ENCODE peak calls at places on chromosomes 6 and 20, in six cellular contexts. S, M, Y, B, G and H are unnamed samples.

GRCh38 chr6:142045380-142046270 is 87.1 kb upstream of the GJE1 start:
- DNase-seq in B (no peak), Y (no peak), M (no peak), S (no peak), G (no peak), H (no peak)

GRCh38 chr20:4444404-4444803 is 277.3 kb upstream of the PRND start:
- DNase-seq in B (no peak), G (no peak), Y (no peak), S (no peak), M (no peak), H (no peak)

GRCh38 chr6:44386929-44387345 is 569 bp upstream of the CDC5L start:
- DNase-seq in S (no peak), Y (no peak), B (peak; percentile 49), M (no peak), G (peak; percentile 26), H (no peak)

GRCh38 chr20:38245753-38246152 is 14.8 kb downstream of the KIAA1755 start:
- DNase-seq in B (no peak), G (peak; percentile 67), S (peak; percentile 33), Y (no peak), M (no peak), H (peak; percentile 64)

GRCh38 chr6:123030292-123030691 is 34.3 kb downstream of the CLVS2 start:
- DNase-seq in Y (no peak), M (no peak), B (no peak), S (no peak), G (no peak), H (no peak)

GRCh38 chr6:1390805-1391511 is 1.6 kb downstream of the FOXF2 start:
- DNase-seq in B (no peak), M (no peak), S (peak; percentile 69), G (no peak), Y (no peak), H (no peak)

GRCh38 chr20:62236997-62237771 is 1.1 kb upstream of the OSBPL2 start:
- DNase-seq in Y (no peak), M (peak; percentile 28), B (no peak), S (no peak), G (no peak), H (no peak)

GRCh38 chr6:33628401-33628964 is 7.4 kb downstream of the ITPR3 start:
- DNase-seq in G (no peak), Y (peak; percentile 64), S (no peak), B (no peak), M (no peak), H (no peak)

GRCh38 chr20:4681441-4681840 is 40.3 kb upstream of the PRND start:
- DNase-seq in G (no peak), B (no peak), S (no peak), Y (no peak), M (no peak), H (no peak)

GRCh38 chr6:16690244-16691142 is 70.8 kb downstream of the ATXN1 start:
- DNase-seq in M (peak; percentile 72), B (no peak), Y (no peak), G (no peak), S (no peak), H (no peak)

GRCh38 chr6:124999105-124999764 is 37.0 kb downstream of the RNF217 start:
- DNase-seq in Y (peak; percentile 29), G (no peak), M (no peak), S (no peak), B (no peak), H (no peak)

GRCh38 chr6:89590133-89590532 is 48.4 kb downstream of the LYRM2 start:
- DNase-seq in M (no peak), S (no peak), G (no peak), B (no peak), Y (no peak), H (no peak)

GRCh38 chr6:148962854-148963515 is 216.2 kb downstream of the UST start:
- DNase-seq in G (no peak), Y (no peak), B (no peak), S (no peak), M (no peak), H (no peak)

GRCh38 chr20:57445298-57445697 is 54.1 kb downstream of the RBM38 start:
- DNase-seq in S (no peak), B (no peak), Y (peak; percentile 50), M (no peak), G (peak; percentile 84), H (peak; percentile 87)

GRCh38 chr6:152552616-152553209 is 84.4 kb downstream of the SYNE1 start:
- DNase-seq in M (peak; percentile 73), Y (peak; percentile 24), B (peak; percentile 39), S (peak; percentile 85), G (peak; percentile 80), H (peak; percentile 79)

GRCh38 chr6:136775548-136775947 is 16.7 kb downstream of the MAP3K5 start:
- DNase-seq in Y (no peak), B (no peak), G (no peak), M (no peak), S (no peak), H (no peak)

GRCh38 chr6:116763871-116764270 is 1.6 kb downstream of the FAM162B start:
- DNase-seq in G (no peak), Y (no peak), B (no peak), S (no peak), M (no peak), H (no peak)

GRCh38 chr6:169589699-169590257 is 112.1 kb downstream of the WDR27 start:
- DNase-seq in S (no peak), B (no peak), M (no peak), Y (no peak), G (no peak), H (no peak)

GRCh38 chr6:145147559-145147958 is 587.8 kb downstream of the EPM2A start:
- DNase-seq in B (no peak), S (no peak), Y (no peak), M (no peak), G (no peak), H (no peak)

GRCh38 chr20:41408986-41409385 is 42.4 kb upstream of the EMILIN3 start:
- DNase-seq in G (no peak), Y (no peak), M (no peak), B (no peak), S (no peak), H (no peak)

GRCh38 chr6:83311231-83311630 is 118.1 kb downstream of the RWDD2A start:
- DNase-seq in B (no peak), M (no peak), G (no peak), S (no peak), Y (no peak), H (no peak)

GRCh38 chr6:84568971-84569370 is 195.4 kb downstream of the TBX18 start:
- DNase-seq in G (no peak), S (no peak), Y (no peak), M (no peak), B (no peak), H (no peak)

GRCh38 chr20:59933296-59933848 is at the start of gene SYCP2:
- DNase-seq in G (peak; percentile 40), S (peak; percentile 86), B (peak; percentile 92), M (no peak), Y (peak; percentile 28), H (peak; percentile 49)

GRCh38 chr6:159066479-159066878 is 21.7 kb upstream of the TAGAP start:
- DNase-seq in B (no peak), M (no peak), G (no peak), Y (no peak), S (no peak), H (no peak)
- H3K27me3 ChIP-seq in B (peaks cover 44% of the 10 kb centered on the region), M (peaks cover 69% of the 10 kb centered on the region), G (no peaks in the 10 kb centered on the region), Y (no peaks in the 10 kb centered on the region), S (no peaks in the 10 kb centered on the region), H (no peaks in the 10 kb centered on the region)

DNA sequence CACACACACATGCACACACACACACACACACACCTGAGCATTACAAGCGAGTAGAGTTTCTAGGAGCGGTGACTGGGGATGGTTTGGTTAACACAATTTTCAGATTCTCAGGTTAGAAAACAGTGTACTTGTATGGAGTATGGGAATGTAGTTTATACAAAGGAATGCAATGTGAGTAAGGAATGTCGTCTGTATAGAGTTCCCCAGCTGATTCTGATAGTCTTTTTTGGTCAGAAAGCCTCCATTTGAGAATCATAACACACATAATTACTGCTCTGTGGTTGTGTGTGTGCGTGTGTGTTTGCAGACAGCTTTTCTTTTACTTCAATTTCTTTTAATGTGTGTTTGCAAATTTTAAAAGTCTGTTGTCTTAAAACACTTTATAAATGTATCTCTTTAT is 93.2 kb downstream of the MYO6 start:
- DNase-seq in G (no peak), M (no peak), B (no peak), Y (no peak), S (no peak), H (no peak)
- TF ChIP-seq CTCF in G (no peak), M (no peak), B (no peak), Y (no peak), S (no peak), H (no peak)

DNA sequence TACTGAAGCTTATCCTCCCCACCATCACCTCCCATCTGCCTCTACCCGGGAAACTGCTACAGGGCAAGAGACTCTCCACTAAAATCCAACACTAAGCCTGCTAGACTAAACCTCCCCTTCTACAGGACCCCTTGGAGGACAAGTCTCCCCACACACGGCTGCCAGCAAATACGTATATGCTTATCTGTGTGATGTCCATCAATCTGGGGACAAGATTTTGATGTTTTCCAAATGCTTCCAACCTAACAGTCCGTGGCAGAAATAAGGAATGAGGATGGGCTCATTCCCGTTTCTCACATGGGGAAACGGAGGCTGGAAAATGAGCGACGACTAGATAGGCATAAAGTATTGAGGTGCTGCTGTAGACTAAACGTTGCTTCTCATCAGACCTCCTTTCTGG is 1.8 kb downstream of the KCNK5 start:
- DNase-seq in S (no peak), M (no peak), B (no peak), Y (no peak), G (no peak), H (no peak)
- TF ChIP-seq POLR2A in S (no peak), M (no peak), B (no peak), Y (no peak), G (no peak), H (no peak)

DNA sequence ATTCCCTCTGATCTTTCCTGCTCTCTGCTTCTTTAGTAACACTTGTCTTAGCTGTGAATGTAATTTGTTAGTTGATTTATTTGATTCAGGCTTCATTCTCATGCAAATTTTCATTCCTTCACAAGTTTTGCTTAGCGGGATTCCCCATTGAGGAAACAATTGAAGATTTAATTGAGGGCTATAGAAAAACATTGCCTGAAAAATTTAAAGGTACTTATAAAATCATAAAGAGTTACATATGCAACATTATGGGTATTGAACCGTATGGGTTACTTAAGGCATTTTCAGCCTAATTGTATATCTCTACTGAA is 11.9 kb upstream of the ZSCAN9 start:
- DNase-seq in G (no peak), Y (no peak), M (no peak), S (no peak), B (no peak), H (no peak)
- H3K27me3 ChIP-seq in G (peaks cover 9% of the 10 kb centered on the region), Y (peaks cover 72% of the 10 kb centered on the region), M (peaks cover 13% of the 10 kb centered on the region), S (peaks cover 53% of the 10 kb centered on the region), B (no peaks in the 10 kb centered on the region), H (peaks cover 4% of the 10 kb centered on the region)

GRCh38 chr6:72624557-72625160 is 2.8 kb downstream of the KCNQ5 start:
- DNase-seq in Y (no peak), G (no peak), M (no peak), B (peak; percentile 47), S (no peak), H (no peak)
- TF ChIP-seq CTCF in Y (no peak), G (peak; percentile 20), M (peak; percentile 28), B (peak; percentile 66), S (peak; percentile 66), H (no peak)

GRCh38 chr20:61176874-61177273 is 75.2 kb upstream of the CDH4 start:
- DNase-seq in B (no peak), Y (no peak), M (no peak), G (no peak), S (no peak), H (no peak)
- TF ChIP-seq POLR2A in B (no peak), Y (no peak), M (no peak), G (no peak), S (no peak), H (no peak)

GRCh38 chr20:31992086-31992485 is 18.2 kb upstream of the CCM2L start:
- DNase-seq in G (no peak), M (no peak), S (no peak), B (no peak), Y (no peak), H (no peak)
- H3K27me3 ChIP-seq in G (no peaks in the 10 kb centered on the region), M (peaks cover 52% of the 10 kb centered on the region), S (peaks cover 22% of the 10 kb centered on the region), B (peaks cover 13% of the 10 kb centered on the region), Y (peaks cover 40% of the 10 kb centered on the region), H (no peaks in the 10 kb centered on the region)